ENCODE peak calls at places on chromosomes 4 and X, in five cellular contexts. W is ovary, Q is GM23338, S is mammary epithelial cell, A is GM12864. Y is an unnamed sample.
A peak's percentile ranks its signal among the peaks of the same experiment; 100 is the strongest.

GRCh38 chr4:124018383-124019317 is 622.1 kb downstream of the SPRY1 start:
- DNase-seq in W (peak; percentile 53), Q (peak; percentile 6), S (no peak), A (peak; percentile 51), Y (peak; percentile 56)

GRCh38 chr4:94278777-94279176 is 63.9 kb downstream of the HPGDS start:
- DNase-seq in W (no peak), Q (no peak), S (no peak), A (no peak), Y (no peak)

GRCh38 chrX:10549280-10549679 is 71.1 kb downstream of the MID1 start:
- DNase-seq in W (no peak), Q (no peak), S (peak; percentile 25), A (no peak), Y (no peak)

GRCh38 chrX:97556359-97556758 is 672.7 kb downstream of the RPA4 start:
- DNase-seq in W (no peak), Q (peak; percentile 15), S (no peak), A (no peak), Y (no peak)

GRCh38 chr4:41507292-41507933 is 30.5 kb upstream of the LIMCH1 start:
- DNase-seq in W (no peak), Q (no peak), S (no peak), A (no peak), Y (no peak)

GRCh38 chr4:26441771-26442170 is 48.5 kb downstream of the CCKAR start:
- DNase-seq in W (no peak), Q (no peak), S (no peak), A (no peak), Y (no peak)

GRCh38 chr4:7428261-7429068 is 6.3 kb downstream of the PSAPL1 start:
- DNase-seq in W (peak; percentile 31), Q (peak; percentile 45), S (no peak), A (no peak), Y (no peak)

GRCh38 chrX:13179100-13179499 is 134.7 kb upstream of the FAM9C start:
- DNase-seq in W (no peak), Q (no peak), S (peak; percentile 83), A (no peak), Y (no peak)

GRCh38 chrX:152418025-152418424 is 33.1 kb downstream of the GABRA3 start:
- DNase-seq in W (no peak), Q (no peak), S (no peak), A (no peak), Y (no peak)

GRCh38 chrX:107589243-107589642 is 39.1 kb upstream of the PRPS1 start:
- DNase-seq in W (no peak), Q (no peak), S (no peak), A (no peak), Y (no peak)

GRCh38 chr4:135382280-135382679 is 1180.7 kb upstream of the PABPC4L start:
- DNase-seq in W (no peak), Q (peak; percentile 9), S (no peak), A (no peak), Y (no peak)

GRCh38 chrX:135086197-135086854 is 34.0 kb downstream of the ETDB start:
- DNase-seq in W (no peak), Q (peak; percentile 82), S (peak; percentile 68), A (peak; percentile 7), Y (peak; percentile 48)

GRCh38 chr4:8737075-8737474 is 134.6 kb downstream of the HMX1 start:
- DNase-seq in W (no peak), Q (no peak), S (no peak), A (no peak), Y (no peak)

GRCh38 chr4:100162027-100162685 is 28.1 kb downstream of the DDIT4L start:
- DNase-seq in W (no peak), Q (no peak), S (no peak), A (no peak), Y (no peak)

GRCh38 chr4:43716721-43717395 is 731.8 kb downstream of the KCTD8 start:
- DNase-seq in W (no peak), Q (no peak), S (no peak), A (no peak), Y (no peak)

GRCh38 chr4:2598661-2599654 is 62.5 kb downstream of the FAM193A start:
- DNase-seq in W (no peak), Q (peak; percentile 44), S (no peak), A (peak; percentile 46), Y (peak; percentile 67)

GRCh38 chr4:176499518-176499917 is 179.8 kb downstream of the SPCS3 start:
- DNase-seq in W (no peak), Q (no peak), S (peak; percentile 28), A (no peak), Y (no peak)

GRCh38 chr4:102815981-102816380 is 11.4 kb downstream of the UBE2D3 start:
- DNase-seq in W (no peak), Q (no peak), S (peak; percentile 87), A (no peak), Y (no peak)

GRCh38 chr4:89868999-89869589 is 25.6 kb upstream of the MMRN1 start:
- DNase-seq in W (no peak), Q (no peak), S (no peak), A (no peak), Y (no peak)

GRCh38 chr4:141028024-141028529 is 105.2 kb downstream of the RNF150 start:
- DNase-seq in W (no peak), Q (no peak), S (peak; percentile 8), A (no peak), Y (no peak)

GRCh38 chr4:101355767-101356702 is 8.7 kb upstream of the PPP3CA start:
- DNase-seq in W (no peak), Q (no peak), S (peak; percentile 91), A (no peak), Y (no peak)

GRCh38 chrX:153704021-153704526 is 16.3 kb downstream of the SLC6A8 start:
- DNase-seq in W (peak; percentile 33), Q (no peak), S (no peak), A (no peak), Y (no peak)

GRCh38 chr4:127506283-127506682 is 126.5 kb upstream of the INTU start:
- DNase-seq in W (no peak), Q (no peak), S (no peak), A (no peak), Y (no peak)

GRCh38 chr4:7771056-7771455 is 168.6 kb downstream of the AFAP1 start:
- DNase-seq in W (no peak), Q (no peak), S (peak; percentile 19), A (no peak), Y (no peak)

GRCh38 chr4:183635737-183636136 is 23.2 kb downstream of the RWDD4 start:
- DNase-seq in W (no peak), Q (no peak), S (no peak), A (no peak), Y (no peak)

GRCh38 chr4:152479428-152480026 is 56.4 kb downstream of the FBXW7 start:
- DNase-seq in W (no peak), Q (no peak), S (no peak), A (no peak), Y (no peak)

GRCh38 chr4:177573487-177573886 is 131.2 kb upstream of the AGA start:
- DNase-seq in W (no peak), Q (no peak), S (peak; percentile 88), A (no peak), Y (no peak)

GRCh38 chr4:7651461-7651921 is 216.8 kb upstream of the PSAPL1 start:
- DNase-seq in W (peak; percentile 84), Q (peak; percentile 48), S (peak; percentile 75), A (no peak), Y (no peak)

GRCh38 chrX:152915541-152916241 is 17.8 kb downstream of the ZNF185 start:
- DNase-seq in W (no peak), Q (peak; percentile 67), S (peak; percentile 20), A (no peak), Y (peak; percentile 59)

GRCh38 chrX:5306654-5307121 is 922.0 kb downstream of the NLGN4X start:
- DNase-seq in W (no peak), Q (no peak), S (no peak), A (no peak), Y (no peak)

GRCh38 chrX:31713120-31713519 is 641.3 kb upstream of the FTHL17 start:
- DNase-seq in W (no peak), Q (no peak), S (no peak), A (no peak), Y (no peak)

GRCh38 chrX:66914082-66914481 is 275.2 kb upstream of the EDA2R start:
- DNase-seq in W (no peak), Q (peak; percentile 57), S (peak; percentile 1), A (no peak), Y (no peak)

GRCh38 chrX:40244980-40245379 is 147.2 kb upstream of the BCOR start:
- DNase-seq in W (no peak), Q (no peak), S (no peak), A (no peak), Y (no peak)

GRCh38 chr4:78776031-78776728 is at the start of gene BMP2K:
- DNase-seq in W (peak; percentile 87), Q (peak; percentile 89), S (peak; percentile 68), A (no peak), Y (peak; percentile 95)
- TF ChIP-seq CTCF in W (no peak), Q (no peak), S (no peak), A (no peak), Y (no peak)

GRCh38 chr4:166501941-166502382 is 628.9 kb downstream of the TLL1 start:
- DNase-seq in W (no peak), Q (peak; percentile 90), S (no peak), A (no peak), Y (peak; percentile 19)
- TF ChIP-seq CTCF in W (no peak), Q (peak; percentile 85), S (peak; percentile 34), A (peak; percentile 33), Y (peak; percentile 48)

GRCh38 chrX:38803286-38803608 is 2.0 kb downstream of the MID1IP1 start:
- DNase-seq in W (no peak), Q (no peak), S (no peak), A (no peak), Y (peak; percentile 10)

GRCh38 chrX:38798956-38799355 is 2.3 kb upstream of the MID1IP1 start:
- DNase-seq in W (no peak), Q (no peak), S (peak; percentile 70), A (no peak), Y (no peak)

GRCh38 chrX:38796926-38797325 is 4.3 kb upstream of the MID1IP1 start:
- DNase-seq in W (no peak), Q (no peak), S (peak; percentile 35), A (no peak), Y (no peak)

GRCh38 chrX:38800981-38801845 is at the start of gene MID1IP1:
- DNase-seq in W (peak; percentile 94), Q (peak; percentile 92), S (peak; percentile 90), A (no peak), Y (peak; percentile 72)

DNA sequence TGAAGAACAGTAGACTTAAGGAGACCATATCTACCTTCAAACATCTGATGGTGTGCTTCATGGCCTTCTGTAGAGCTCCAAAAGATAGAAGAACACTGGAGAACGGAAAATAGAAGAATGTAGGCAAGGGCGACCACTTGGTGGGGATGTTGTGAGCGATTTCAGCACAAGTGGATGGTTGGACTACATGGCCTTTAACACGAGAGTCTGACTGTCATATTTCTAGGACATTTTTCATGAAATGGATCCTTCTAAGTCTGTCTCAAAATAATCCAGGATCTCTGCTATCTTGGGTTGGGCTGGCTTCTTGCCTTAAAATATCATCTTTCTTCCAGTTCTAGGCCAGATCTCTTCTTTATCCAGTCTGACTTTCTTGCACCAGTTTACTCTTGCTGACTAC is 1.3 kb upstream of the MID1IP1 start:
- DNase-seq in W (no peak), Q (no peak), S (no peak), A (no peak), Y (no peak)
- TF ChIP-seq CTCF in W (no peak), Q (no peak), S (no peak), A (no peak), Y (no peak)

DNA sequence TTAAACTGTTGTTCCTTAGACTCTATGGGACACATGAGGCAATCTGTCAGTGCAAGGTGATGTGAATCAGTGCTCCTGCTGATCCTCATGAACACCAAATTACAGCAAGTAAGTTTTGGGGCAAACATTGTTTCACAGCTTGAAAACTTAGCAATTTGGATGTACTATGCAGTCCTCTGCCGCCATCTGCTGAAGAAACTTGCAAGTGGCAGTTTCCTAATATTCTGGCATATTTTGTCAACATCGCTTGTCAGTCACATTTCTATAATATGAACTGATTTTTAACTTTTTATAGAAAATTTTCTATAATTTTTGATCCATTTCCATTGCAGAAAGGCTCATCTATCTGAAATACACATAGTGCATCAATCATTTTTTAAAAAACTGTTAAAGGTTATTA is 56.3 kb downstream of the ZAR1 start:
- DNase-seq in W (no peak), Q (peak; percentile 58), S (peak; percentile 3), A (peak; percentile 8), Y (no peak)
- TF ChIP-seq CTCF in W (peak; percentile 23), Q (peak; percentile 72), S (peak; percentile 45), A (peak; percentile 57), Y (peak; percentile 43)